ENCODE peak calls at places on chromosomes 1 and 21, in nine cellular contexts. B, H, C, P, R, D, L, W and Y are unnamed samples.

GRCh38 chr21:34930971-34931370 is 118.1 kb downstream of the RUNX1 start:
- DNase-seq in B (no peak), H (no peak), C (no peak), P (no peak), R (no peak), D (no peak), L (no peak), W (no peak), Y (no peak)

GRCh38 chr1:183942933-183943693 is 94.4 kb downstream of the COLGALT2 start:
- DNase-seq in B (no peak), H (peak; percentile 97), C (no peak), P (no peak), R (peak; percentile 24), D (no peak), L (peak; percentile 84), W (no peak), Y (peak; percentile 44)

GRCh38 chr1:244180256-244180655 is 129.2 kb downstream of the ZBTB18 start:
- DNase-seq in B (no peak), H (peak; percentile 31), C (no peak), P (no peak), R (no peak), D (no peak), L (no peak), W (no peak), Y (no peak)

GRCh38 chr1:30847358-30847972 is 61.1 kb downstream of the SDC3 start:
- DNase-seq in B (no peak), H (peak; percentile 87), C (no peak), P (no peak), R (peak; percentile 80), D (peak; percentile 83), L (peak; percentile 66), W (peak; percentile 80), Y (no peak)

GRCh38 chr1:220217383-220217988 is 54.8 kb downstream of the RAB3GAP2 start:
- DNase-seq in B (no peak), H (peak; percentile 14), C (peak; percentile 29), P (peak; percentile 10), R (no peak), D (no peak), L (peak; percentile 16), W (no peak), Y (no peak)

GRCh38 chr1:186948542-186948941 is 119.8 kb downstream of the PLA2G4A start:
- DNase-seq in B (no peak), H (peak; percentile 47), C (no peak), P (no peak), R (no peak), D (no peak), L (no peak), W (no peak), Y (no peak)

GRCh38 chr1:44485229-44485932 is 80.3 kb downstream of the RNF220 start:
- DNase-seq in B (no peak), H (peak; percentile 91), C (no peak), P (no peak), R (no peak), D (no peak), L (no peak), W (no peak), Y (peak; percentile 40)

GRCh38 chr1:41609166-41609883 is 124.8 kb upstream of the EDN2 start:
- DNase-seq in B (no peak), H (no peak), C (no peak), P (no peak), R (no peak), D (no peak), L (no peak), W (no peak), Y (no peak)

GRCh38 chr1:2548068-2548589 is 8.0 kb upstream of the TNFRSF14 start:
- DNase-seq in B (peak; percentile 82), H (peak; percentile 71), C (peak; percentile 78), P (peak; percentile 90), R (peak; percentile 90), D (peak; percentile 95), L (peak; percentile 88), W (peak; percentile 83), Y (no peak)

GRCh38 chr1:28266920-28267322 is 7.6 kb downstream of the SESN2 start:
- DNase-seq in B (no peak), H (peak; percentile 56), C (no peak), P (no peak), R (peak; percentile 25), D (no peak), L (no peak), W (no peak), Y (no peak)

GRCh38 chr1:109889094-109889493 is 21.6 kb upstream of the CSF1 start:
- DNase-seq in B (no peak), H (no peak), C (no peak), P (no peak), R (no peak), D (no peak), L (no peak), W (no peak), Y (no peak)

GRCh38 chr1:167720965-167721616 is 691 bp upstream of the MPZL1 start:
- DNase-seq in B (no peak), H (peak; percentile 65), C (peak; percentile 60), P (peak; percentile 61), R (peak; percentile 52), D (no peak), L (peak; percentile 35), W (no peak), Y (no peak)

GRCh38 chr1:55812281-55812680 is 597.1 kb upstream of the USP24 start:
- DNase-seq in B (no peak), H (peak; percentile 38), C (no peak), P (no peak), R (no peak), D (no peak), L (no peak), W (no peak), Y (no peak)

GRCh38 chr21:46110499-46111192 is 12.7 kb downstream of the COL6A2 start:
- DNase-seq in B (peak; percentile 6), H (no peak), C (no peak), P (no peak), R (peak; percentile 4), D (peak; percentile 28), L (no peak), W (peak; percentile 79), Y (no peak)

GRCh38 chr21:41112740-41113692 is 54.9 kb upstream of the BACE2 start:
- DNase-seq in B (no peak), H (peak; percentile 97), C (no peak), P (peak; percentile 3), R (no peak), D (no peak), L (peak; percentile 36), W (no peak), Y (peak; percentile 100)

GRCh38 chr1:196105901-196106300 is 502.3 kb downstream of the KCNT2 start:
- DNase-seq in B (no peak), H (no peak), C (no peak), P (no peak), R (no peak), D (no peak), L (no peak), W (no peak), Y (no peak)

GRCh38 chr1:228697209-228698016 is 37.9 kb upstream of the RHOU start:
- DNase-seq in B (no peak), H (peak; percentile 98), C (no peak), P (no peak), R (peak; percentile 79), D (no peak), L (no peak), W (peak; percentile 42), Y (no peak)

GRCh38 chr1:36134805-36135339 is 9.8 kb upstream of the COL8A2 start:
- DNase-seq in B (peak; percentile 43), H (peak; percentile 69), C (peak; percentile 68), P (peak; percentile 60), R (peak; percentile 70), D (peak; percentile 57), L (peak; percentile 84), W (peak; percentile 42), Y (no peak)

GRCh38 chr1:223649222-223649621 is 16.3 kb downstream of the CAPN8 start:
- DNase-seq in B (no peak), H (no peak), C (no peak), P (no peak), R (no peak), D (no peak), L (no peak), W (no peak), Y (no peak)

GRCh38 chr1:237320890-237321289 is 278.9 kb downstream of the RYR2 start:
- DNase-seq in B (no peak), H (no peak), C (no peak), P (no peak), R (no peak), D (no peak), L (no peak), W (no peak), Y (no peak)

DNA sequence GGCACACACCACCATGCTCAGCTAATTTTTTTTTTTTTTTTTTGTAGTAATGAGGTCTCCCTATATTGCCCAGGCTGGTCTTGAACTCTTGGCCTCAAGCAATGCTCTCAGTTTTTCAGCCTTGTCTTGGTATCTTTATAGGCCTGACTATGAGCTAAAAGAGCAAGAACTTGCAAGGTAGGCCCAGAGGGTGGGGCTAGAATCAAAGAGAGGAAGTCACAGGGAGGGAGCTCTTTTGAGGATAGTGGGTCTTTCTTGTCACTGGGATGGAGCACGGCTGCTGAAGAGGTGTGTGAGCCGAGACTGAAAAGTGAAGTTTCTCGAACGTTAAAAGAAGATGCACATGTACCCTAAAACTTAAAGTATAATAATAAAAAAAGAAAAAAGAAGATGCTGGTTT is 260.0 kb upstream of the BEND5 start:
- DNase-seq in B (no peak), H (no peak), C (no peak), P (no peak), R (no peak), D (no peak), L (no peak), W (no peak), Y (no peak)
- H3K9me3 ChIP-seq in B (no peaks in the 10 kb centered on the region), H (peaks cover 4% of the 10 kb centered on the region), C (no peaks in the 10 kb centered on the region), P (no peaks in the 10 kb centered on the region), R (no peaks in the 10 kb centered on the region), D (no peaks in the 10 kb centered on the region), L (peaks cover 11% of the 10 kb centered on the region), W (no peaks in the 10 kb centered on the region), Y (no peaks in the 10 kb centered on the region)

GRCh38 chr1:247047260-247047659 is 31.4 kb downstream of the ZNF670 start:
- DNase-seq in B (no peak), H (no peak), C (no peak), P (no peak), R (no peak), D (no peak), L (no peak), W (no peak), Y (no peak)
- H3K9me3 ChIP-seq in B (peaks cover 27% of the 10 kb centered on the region), H (no peaks in the 10 kb centered on the region), C (peaks cover 71% of the 10 kb centered on the region), P (peaks cover 56% of the 10 kb centered on the region), R (no peaks in the 10 kb centered on the region), D (peaks cover 88% of the 10 kb centered on the region), L (peaks cover 61% of the 10 kb centered on the region), W (peaks cover 85% of the 10 kb centered on the region), Y (peaks cover 11% of the 10 kb centered on the region)

GRCh38 chr1:143665606-143666005 is 306.2 kb downstream of the FAM72C start:
- DNase-seq in B (no peak), H (no peak), C (no peak), P (no peak), R (no peak), D (no peak), L (no peak), W (no peak), Y (no peak)
- H3K9me3 ChIP-seq in B (no peaks in the 10 kb centered on the region), H (no peaks in the 10 kb centered on the region), C (peaks cover 6% of the 10 kb centered on the region), P (no peaks in the 10 kb centered on the region), R (no peaks in the 10 kb centered on the region), D (no peaks in the 10 kb centered on the region), L (peaks cover 14% of the 10 kb centered on the region), W (peaks cover 28% of the 10 kb centered on the region), Y (no peaks in the 10 kb centered on the region)

DNA sequence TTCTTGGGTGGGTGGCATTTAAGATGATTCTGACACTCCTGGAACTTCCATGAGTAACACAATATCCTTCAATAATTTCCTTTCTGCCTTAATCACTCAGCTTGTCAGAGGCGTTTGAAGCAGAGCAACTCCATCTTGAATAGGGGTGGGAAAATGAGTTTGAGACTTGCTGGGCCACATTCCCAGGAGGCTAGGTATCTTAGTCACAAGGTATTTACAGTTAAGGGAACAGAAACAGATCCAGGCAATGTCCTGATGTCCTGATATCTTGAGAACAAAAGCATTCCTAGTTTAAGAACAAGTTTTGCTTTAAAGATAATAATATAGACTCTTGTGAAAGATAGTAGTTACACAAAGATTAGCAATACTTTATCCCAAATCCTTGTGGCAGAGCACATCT is 76.6 kb upstream of the KIAA0040 start:
- DNase-seq in B (no peak), H (no peak), C (no peak), P (no peak), R (no peak), D (no peak), L (no peak), W (no peak), Y (no peak)
- H3K9me3 ChIP-seq in B (no peaks in the 10 kb centered on the region), H (no peaks in the 10 kb centered on the region), C (no peaks in the 10 kb centered on the region), P (no peaks in the 10 kb centered on the region), R (no peaks in the 10 kb centered on the region), D (no peaks in the 10 kb centered on the region), L (no peaks in the 10 kb centered on the region), W (peaks cover 6% of the 10 kb centered on the region), Y (no peaks in the 10 kb centered on the region)